ENCODE peak calls at places on chromosomes 12 and 14, in five cellular contexts. T is activated CD4-positive, alpha-beta T cell treated with anti-CD3 and anti-CD28 coated beads, Interleukin-2, amount 50 U/mL, for 48 hours; P is AG04450; S is neural crest cell; Q is RPMI7951. N is an unnamed sample.

GRCh38 chr12:132145334-132145733 is 1.1 kb downstream of the NOC4L start:
- DNase-seq in T (no peak), S (no peak), P (no peak), Q (no peak), N (no peak)

GRCh38 chr12:94165670-94166069 is 17.3 kb downstream of the PLXNC1 start:
- DNase-seq in Q (no peak), T (no peak), P (no peak), S (no peak), N (no peak)

GRCh38 chr12:112900298-112901145 is 6.2 kb upstream of the OAS1 start:
- DNase-seq in S (peak), Q (peak), P (no peak), T (peak), N (peak)

GRCh38 chr12:56948881-56949280 is 8.5 kb downstream of the RDH16 start:
- DNase-seq in P (no peak), Q (no peak), T (no peak), S (no peak), N (no peak)

GRCh38 chr12:2691001-2691339 is 103.8 kb upstream of the FKBP4 start:
- DNase-seq in T (peak), S (peak), Q (peak), P (no peak), N (no peak)

GRCh38 chr12:111248221-111248620 is 120.7 kb downstream of the PHETA1 start:
- DNase-seq in P (no peak), T (no peak), Q (no peak), S (no peak), N (no peak)

GRCh38 chr12:12724421-12725085 is 7.4 kb downstream of the CDKN1B start:
- DNase-seq in T (no peak), Q (no peak), S (no peak), P (no peak), N (no peak)

GRCh38 chr12:65100140-65100539 is 21.0 kb downstream of the WIF1 start:
- DNase-seq in S (no peak), T (no peak), P (no peak), Q (no peak), N (no peak)

GRCh38 chr12:132248439-132249157 is 80.8 kb downstream of the GALNT9 start:
- DNase-seq in S (no peak), Q (no peak), P (no peak), T (no peak), N (no peak)

GRCh38 chr12:117832459-117833457 is 136.0 kb downstream of the KSR2 start:
- DNase-seq in T (no peak), P (no peak), Q (peak), S (no peak), N (peak)

GRCh38 chr14:58243790-58244555 is 670 bp upstream of the PSMA3 start:
- DNase-seq in S (no peak), Q (peak), T (no peak), P (no peak), N (peak)

GRCh38 chr12:113088971-113089756 is 32.6 kb downstream of the DTX1 start:
- DNase-seq in T (peak), Q (no peak), S (no peak), P (no peak), N (no peak)

GRCh38 chr12:99957866-99958466 is 26.8 kb downstream of the ANKS1B start:
- DNase-seq in Q (no peak), T (no peak), S (no peak), P (no peak), N (no peak)

GRCh38 chr12:131850856-131851559 is 22.8 kb downstream of the MMP17 start:
- DNase-seq in T (no peak), S (no peak), P (no peak), Q (no peak), N (no peak)

GRCh38 chr12:93741741-93742085 is 64.5 kb downstream of the CRADD start:
- DNase-seq in Q (peak), P (no peak), T (peak), S (peak), N (no peak)

GRCh38 chr12:124470806-124471205 is 96.6 kb downstream of the NCOR2 start:
- DNase-seq in Q (no peak), T (no peak), P (no peak), S (no peak), N (no peak)

GRCh38 chr14:39372656-39373055 is 59.6 kb downstream of the FBXO33 start:
- DNase-seq in S (no peak), P (no peak), Q (no peak), T (no peak), N (no peak)